ENCODE peak calls at places on chromosomes 2 and 18, in four cellular contexts. One of them, this sample, is unnamed.

GRCh38 chr2:113847144-113847543 is 42.7 kb upstream of the ACTR3 start:
- DNase-seq in cardiac muscle cell: no peak
- DNase-seq in K562: no peak
- DNase-seq in OCI-LY7: no peak
- DNase-seq in this sample: no peak

GRCh38 chr2:183696028-183696427 is 571.8 kb downstream of the NUP35 start:
- DNase-seq in cardiac muscle cell: no peak
- DNase-seq in K562: no peak
- DNase-seq in OCI-LY7: no peak
- DNase-seq in this sample: no peak

GRCh38 chr2:75582840-75583239 is 22.1 kb upstream of the EVA1A start:
- DNase-seq in cardiac muscle cell: no peak
- DNase-seq in K562: no peak
- DNase-seq in OCI-LY7: no peak
- DNase-seq in this sample: no peak

GRCh38 chr2:23757686-23758433 is 169.1 kb downstream of the ATAD2B start:
- DNase-seq in cardiac muscle cell: no peak
- DNase-seq in K562: peak
- DNase-seq in OCI-LY7: no peak
- DNase-seq in this sample: no peak

GRCh38 chr2:111990856-111991255 is 64.2 kb upstream of the TMEM87B start:
- DNase-seq in cardiac muscle cell: no peak
- DNase-seq in K562: no peak
- DNase-seq in OCI-LY7: no peak
- DNase-seq in this sample: no peak

GRCh38 chr2:228084717-228085116 is 96.8 kb downstream of the SPHKAP start:
- DNase-seq in cardiac muscle cell: no peak
- DNase-seq in K562: no peak
- DNase-seq in OCI-LY7: no peak
- DNase-seq in this sample: no peak

GRCh38 chr18:54775686-54776085 is 52.6 kb upstream of the RAB27B start:
- DNase-seq in cardiac muscle cell: no peak
- DNase-seq in K562: peak
- DNase-seq in OCI-LY7: no peak
- DNase-seq in this sample: no peak

GRCh38 chr2:19786408-19787058 is 115.2 kb downstream of the TTC32 start:
- DNase-seq in cardiac muscle cell: no peak
- DNase-seq in K562: peak
- DNase-seq in OCI-LY7: no peak
- DNase-seq in this sample: no peak

GRCh38 chr2:26631401-26631800 is 9.8 kb downstream of the CIB4 start:
- DNase-seq in cardiac muscle cell: no peak
- DNase-seq in K562: no peak
- DNase-seq in OCI-LY7: no peak
- DNase-seq in this sample: no peak

GRCh38 chr2:127551221-127551930 is 15.9 kb downstream of the MYO7B start:
- DNase-seq in cardiac muscle cell: no peak
- DNase-seq in K562: no peak
- DNase-seq in OCI-LY7: no peak
- DNase-seq in this sample: no peak

GRCh38 chr2:171348056-171348455 is 85.7 kb downstream of the METTL8 start:
- DNase-seq in cardiac muscle cell: no peak
- DNase-seq in K562: no peak
- DNase-seq in OCI-LY7: no peak
- DNase-seq in this sample: no peak

GRCh38 chr2:9097871-9098270 is 94.4 kb upstream of the MBOAT2 start:
- DNase-seq in cardiac muscle cell: no peak
- DNase-seq in K562: no peak
- DNase-seq in OCI-LY7: no peak
- DNase-seq in this sample: no peak

GRCh38 chr2:210195066-210195852 is 24.1 kb upstream of the KANSL1L start:
- DNase-seq in cardiac muscle cell: peak
- DNase-seq in K562: peak
- DNase-seq in OCI-LY7: peak
- DNase-seq in this sample: no peak

GRCh38 chr2:229511524-229511923 is 202.8 kb downstream of the DNER start:
- DNase-seq in cardiac muscle cell: no peak
- DNase-seq in K562: no peak
- DNase-seq in OCI-LY7: no peak
- DNase-seq in this sample: no peak

GRCh38 chr2:144496067-144496466 is 23.9 kb downstream of the ZEB2 start:
- DNase-seq in cardiac muscle cell: no peak
- DNase-seq in K562: no peak
- DNase-seq in OCI-LY7: no peak
- DNase-seq in this sample: no peak

GRCh38 chr2:170817999-170818293 is 1.3 kb downstream of the GAD1 start:
- DNase-seq in cardiac muscle cell: no peak
- DNase-seq in K562: no peak
- DNase-seq in OCI-LY7: no peak
- DNase-seq in this sample: no peak

GRCh38 chr18:24633121-24633520 is 172.7 kb downstream of the HRH4 start:
- DNase-seq in cardiac muscle cell: no peak
- DNase-seq in K562: no peak
- DNase-seq in OCI-LY7: no peak
- DNase-seq in this sample: no peak

GRCh38 chr2:205699554-205700289 is 17.4 kb downstream of the NRP2 start:
- DNase-seq in cardiac muscle cell: no peak
- DNase-seq in K562: no peak
- DNase-seq in OCI-LY7: no peak
- DNase-seq in this sample: no peak

GRCh38 chr2:205695460-205695979 is 13.2 kb downstream of the NRP2 start:
- DNase-seq in cardiac muscle cell: no peak
- DNase-seq in K562: no peak
- DNase-seq in OCI-LY7: no peak
- DNase-seq in this sample: no peak

GRCh38 chr2:205694256-205694655 is 12.0 kb downstream of the NRP2 start:
- DNase-seq in cardiac muscle cell: no peak
- DNase-seq in K562: no peak
- DNase-seq in OCI-LY7: no peak
- DNase-seq in this sample: no peak

GRCh38 chr2:205698556-205699282 is 16.4 kb downstream of the NRP2 start:
- DNase-seq in cardiac muscle cell: no peak
- DNase-seq in K562: no peak
- DNase-seq in OCI-LY7: no peak
- DNase-seq in this sample: no peak

GRCh38 chr2:205696541-205697441 is 14.5 kb downstream of the NRP2 start:
- DNase-seq in cardiac muscle cell: no peak
- DNase-seq in K562: no peak
- DNase-seq in OCI-LY7: no peak
- DNase-seq in this sample: no peak
- TF ChIP-seq CTCF in cardiac muscle cell: peak
- TF ChIP-seq CTCF in K562: peak
- TF ChIP-seq CTCF in OCI-LY7: no peak
- TF ChIP-seq CTCF in this sample: no peak

GRCh38 chr18:47285456-47285855 is 34.0 kb upstream of the SKOR2 start:
- DNase-seq in cardiac muscle cell: no peak
- DNase-seq in K562: no peak
- DNase-seq in OCI-LY7: no peak
- DNase-seq in this sample: no peak

GRCh38 chr18:47280121-47280520 is 28.7 kb upstream of the SKOR2 start:
- DNase-seq in cardiac muscle cell: no peak
- DNase-seq in K562: no peak
- DNase-seq in OCI-LY7: no peak
- DNase-seq in this sample: no peak

GRCh38 chr18:47286776-47287410 is 35.4 kb upstream of the SKOR2 start:
- DNase-seq in cardiac muscle cell: no peak
- DNase-seq in K562: no peak
- DNase-seq in OCI-LY7: no peak
- DNase-seq in this sample: no peak

GRCh38 chr18:47284691-47285370 is 33.4 kb upstream of the SKOR2 start:
- DNase-seq in cardiac muscle cell: no peak
- DNase-seq in K562: no peak
- DNase-seq in OCI-LY7: no peak
- DNase-seq in this sample: no peak

GRCh38 chr18:47283476-47283875 is 32.0 kb upstream of the SKOR2 start:
- DNase-seq in cardiac muscle cell: peak
- DNase-seq in K562: peak
- DNase-seq in OCI-LY7: peak
- DNase-seq in this sample: no peak
- TF ChIP-seq CTCF in cardiac muscle cell: peak
- TF ChIP-seq CTCF in K562: peak
- TF ChIP-seq CTCF in OCI-LY7: peak
- TF ChIP-seq CTCF in this sample: peak

GRCh38 chr2:159615187-159615935 is 987 bp downstream of the BAZ2B start:
- DNase-seq in cardiac muscle cell: peak
- DNase-seq in K562: peak
- DNase-seq in OCI-LY7: peak
- DNase-seq in this sample: peak
- TF ChIP-seq CTCF in cardiac muscle cell: no peak
- TF ChIP-seq CTCF in K562: no peak
- TF ChIP-seq CTCF in OCI-LY7: no peak
- TF ChIP-seq CTCF in this sample: no peak

GRCh38 chr18:9719421-9719981 is 11.4 kb downstream of the RAB31 start:
- DNase-seq in cardiac muscle cell: no peak
- DNase-seq in K562: no peak
- DNase-seq in OCI-LY7: no peak
- DNase-seq in this sample: no peak

GRCh38 chr18:9721893-9722515 is 13.9 kb downstream of the RAB31 start:
- DNase-seq in cardiac muscle cell: no peak
- DNase-seq in K562: no peak
- DNase-seq in OCI-LY7: no peak
- DNase-seq in this sample: no peak

GRCh38 chr18:9724797-9725196 is 16.7 kb downstream of the RAB31 start:
- DNase-seq in cardiac muscle cell: no peak
- DNase-seq in K562: no peak
- DNase-seq in OCI-LY7: no peak
- DNase-seq in this sample: no peak

GRCh38 chr18:9720327-9720726 is 12.2 kb downstream of the RAB31 start:
- DNase-seq in cardiac muscle cell: no peak
- DNase-seq in K562: peak
- DNase-seq in OCI-LY7: no peak
- DNase-seq in this sample: no peak

DNA sequence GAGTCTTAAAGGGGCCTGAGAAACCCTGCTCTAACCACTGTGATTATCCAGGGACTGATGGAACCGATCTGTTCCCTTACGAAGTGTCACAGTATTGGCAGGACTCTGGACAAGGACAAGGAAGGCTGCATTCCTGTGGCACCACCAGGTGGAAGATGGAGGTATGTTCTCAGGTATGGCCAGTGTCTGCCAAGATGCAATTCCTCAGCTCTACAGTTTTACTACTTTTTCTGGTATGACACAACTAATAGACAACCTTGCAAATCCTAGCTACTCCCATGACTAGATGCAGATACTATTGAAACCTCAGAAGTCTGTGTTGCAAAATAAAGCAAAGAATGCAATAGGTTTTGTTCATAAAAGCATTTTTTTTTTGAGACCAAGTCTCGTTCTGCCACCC is 14.6 kb downstream of the RAB31 start:
- DNase-seq in cardiac muscle cell: no peak
- DNase-seq in K562: no peak
- DNase-seq in OCI-LY7: peak
- DNase-seq in this sample: peak
- TF ChIP-seq CTCF in cardiac muscle cell: no peak
- TF ChIP-seq CTCF in K562: peak
- TF ChIP-seq CTCF in OCI-LY7: peak
- TF ChIP-seq CTCF in this sample: peak